ENCODE peak calls at places on chromosomes 13 and 19, in eight cellular contexts. Y, C, P, H, N, Q, O and I are unnamed samples.

GRCh38 chr19:20925481-20925880 is 2.4 kb downstream of the ZNF85 start:
- DNase-seq in Y (no peak), C (no peak), P (no peak), H (no peak), N (no peak), Q (no peak), O (no peak), I (no peak)

GRCh38 chr13:85013006-85013405 is 786.2 kb downstream of the SLITRK6 start:
- DNase-seq in Y (no peak), C (no peak), P (no peak), H (no peak), N (no peak), Q (no peak), O (peak; percentile 20), I (no peak)

GRCh38 chr19:29805026-29805925 is 6.5 kb upstream of the CCNE1 start:
- DNase-seq in Y (no peak), C (peak; percentile 36), P (no peak), H (peak; percentile 24), N (no peak), Q (no peak), O (no peak), I (peak; percentile 35)

GRCh38 chr13:37097008-37097579 is 8.4 kb downstream of the CSNK1A1L start:
- DNase-seq in Y (no peak), C (no peak), P (no peak), H (no peak), N (no peak), Q (no peak), O (no peak), I (no peak)

GRCh38 chr19:4059931-4060620 is 6.6 kb downstream of the ZBTB7A start:
- DNase-seq in Y (no peak), C (no peak), P (no peak), H (peak; percentile 50), N (no peak), Q (peak; percentile 81), O (peak; percentile 49), I (peak; percentile 91)

GRCh38 chr19:16161848-16162247 is 11.5 kb downstream of the CIB3 start:
- DNase-seq in Y (no peak), C (peak; percentile 65), P (no peak), H (no peak), N (no peak), Q (no peak), O (peak; percentile 93), I (no peak)

GRCh38 chr13:74287672-74288169 is 153.5 kb upstream of the KLF12 start:
- DNase-seq in Y (peak; percentile 82), C (peak; percentile 19), P (no peak), H (peak; percentile 67), N (peak; percentile 64), Q (peak; percentile 85), O (no peak), I (peak; percentile 93)

GRCh38 chr13:99859178-99860177 is 112.1 kb downstream of the ZIC5 start:
- DNase-seq in Y (no peak), C (no peak), P (peak; percentile 49), H (no peak), N (no peak), Q (no peak), O (no peak), I (no peak)

GRCh38 chr19:33546656-33547055 is 25.1 kb upstream of the PEPD start:
- DNase-seq in Y (no peak), C (no peak), P (no peak), H (no peak), N (no peak), Q (no peak), O (no peak), I (peak; percentile 53)

GRCh38 chr13:27279506-27279905 is 8.9 kb downstream of the RASL11A start:
- DNase-seq in Y (no peak), C (no peak), P (no peak), H (no peak), N (no peak), Q (no peak), O (no peak), I (no peak)